ENCODE peak calls at places on chromosomes 7 and 10, in five cellular contexts. G is right lobe of liver, H is mammary epithelial cell, F is NCI-H1105, O is NCI-H146. S is an unnamed sample.

GRCh38 chr10:79285315-79286185 is 61.7 kb upstream of the PPIF start:
- DNase-seq in G (no peak), H (no peak), F (no peak), O (no peak), S (no peak)

GRCh38 chr7:133510326-133511055 is 257.6 kb downstream of the EXOC4 start:
- DNase-seq in G (no peak), H (peak), F (no peak), O (peak), S (no peak)

GRCh38 chr10:114336823-114337509 is 67.3 kb downstream of the AFAP1L2 start:
- DNase-seq in G (no peak), H (peak), F (no peak), O (peak), S (no peak)

GRCh38 chr7:70271617-70272081 is 673.4 kb downstream of the AUTS2 start:
- DNase-seq in G (no peak), H (no peak), F (no peak), O (peak), S (no peak)

GRCh38 chr7:37359662-37360444 is 88.8 kb downstream of the ELMO1 start:
- DNase-seq in G (no peak), H (no peak), F (no peak), O (no peak), S (no peak)

GRCh38 chr7:1981878-1982230 is 250.9 kb downstream of the MAD1L1 start:
- DNase-seq in G (no peak), H (no peak), F (no peak), O (no peak), S (no peak)

GRCh38 chr7:124996778-124997177 is 67.2 kb upstream of the POT1 start:
- DNase-seq in G (no peak), H (no peak), F (no peak), O (no peak), S (peak)

GRCh38 chr7:22417841-22418240 is 60.9 kb upstream of the RAPGEF5 start:
- DNase-seq in G (no peak), H (no peak), F (no peak), O (no peak), S (no peak)

GRCh38 chr10:28492556-28492955 is 40.4 kb upstream of the WAC start:
- DNase-seq in G (no peak), H (no peak), F (no peak), O (no peak), S (no peak)

GRCh38 chr7:51314726-51315125 is 1.9 kb downstream of the COBL start:
- DNase-seq in G (no peak), H (no peak), F (no peak), O (no peak), S (no peak)

GRCh38 chr7:29639386-29639785 is 75.8 kb downstream of the PRR15 start:
- DNase-seq in G (no peak), H (no peak), F (no peak), O (no peak), S (no peak)

GRCh38 chr10:35092851-35093250 is 2.7 kb upstream of the CUL2 start:
- DNase-seq in G (no peak), H (no peak), F (no peak), O (no peak), S (peak)